ENCODE peak calls at places on chromosomes 1 and 21, in seven cellular contexts. L, F, O, K, X, U and J are unnamed samples.

GRCh38 chr21:32991299-32991850 is 34.4 kb upstream of the OLIG2 start:
- DNase-seq in L (no peak), F (no peak), O (no peak), K (no peak), X (no peak), U (no peak), J (no peak)

GRCh38 chr1:193448682-193449461 is 262.5 kb upstream of the B3GALT2 start:
- DNase-seq in L (no peak), F (no peak), O (no peak), K (no peak), X (no peak), U (no peak), J (peak)

GRCh38 chr1:243946253-243946652 is 96.2 kb upstream of the AKT3 start:
- DNase-seq in L (no peak), F (no peak), O (no peak), K (no peak), X (no peak), U (no peak), J (no peak)

GRCh38 chr1:86183711-86184252 is 27.2 kb upstream of the COL24A1 start:
- DNase-seq in L (no peak), F (peak), O (no peak), K (no peak), X (no peak), U (no peak), J (no peak)

GRCh38 chr1:230797376-230798186 is 50.4 kb downstream of the CAPN9 start:
- DNase-seq in L (no peak), F (peak), O (peak), K (peak), X (no peak), U (peak), J (peak)

GRCh38 chr1:24893431-24893830 is 36.6 kb downstream of the RUNX3 start:
- DNase-seq in L (peak), F (no peak), O (no peak), K (peak), X (peak), U (no peak), J (no peak)

GRCh38 chr1:66207484-66207883 is 326.5 kb upstream of the SGIP1 start:
- DNase-seq in L (no peak), F (peak), O (no peak), K (no peak), X (no peak), U (peak), J (peak)

GRCh38 chr1:75838099-75838498 is 41.4 kb downstream of the MSH4 start:
- DNase-seq in L (no peak), F (no peak), O (no peak), K (no peak), X (no peak), U (no peak), J (no peak)

GRCh38 chr1:212974735-212975606 is 24.6 kb downstream of the VASH2 start:
- DNase-seq in L (no peak), F (no peak), O (no peak), K (no peak), X (no peak), U (no peak), J (no peak)

GRCh38 chr1:58157281-58157680 is 389.2 kb downstream of the OMA1 start:
- DNase-seq in L (no peak), F (no peak), O (no peak), K (no peak), X (no peak), U (no peak), J (no peak)

GRCh38 chr1:20602851-20603450 is 14.1 kb downstream of the CDA start:
- DNase-seq in L (no peak), F (peak), O (no peak), K (no peak), X (no peak), U (no peak), J (peak)

GRCh38 chr1:89524369-89525168 is at the start of gene LRRC8B:
- DNase-seq in L (peak), F (peak), O (peak), K (peak), X (peak), U (peak), J (peak)

GRCh38 chr1:89527256-89527655 is 2.6 kb downstream of the LRRC8B start:
- DNase-seq in L (no peak), F (no peak), O (no peak), K (no peak), X (no peak), U (no peak), J (no peak)

GRCh38 chr1:89523597-89524368 is 846 bp upstream of the LRRC8B start:
- DNase-seq in L (peak), F (no peak), O (no peak), K (peak), X (no peak), U (peak), J (peak)

GRCh38 chr1:89527750-89528381 is 3.2 kb downstream of the LRRC8B start:
- DNase-seq in L (no peak), F (no peak), O (no peak), K (no peak), X (no peak), U (no peak), J (no peak)

GRCh38 chr1:89525169-89525855 is 683 bp downstream of the LRRC8B start:
- DNase-seq in L (peak), F (peak), O (peak), K (peak), X (no peak), U (no peak), J (no peak)
- TF ChIP-seq CTCF in L (no peak), F (no peak), O (no peak), K (peak), X (no peak), U (no peak), J (no peak)

DNA sequence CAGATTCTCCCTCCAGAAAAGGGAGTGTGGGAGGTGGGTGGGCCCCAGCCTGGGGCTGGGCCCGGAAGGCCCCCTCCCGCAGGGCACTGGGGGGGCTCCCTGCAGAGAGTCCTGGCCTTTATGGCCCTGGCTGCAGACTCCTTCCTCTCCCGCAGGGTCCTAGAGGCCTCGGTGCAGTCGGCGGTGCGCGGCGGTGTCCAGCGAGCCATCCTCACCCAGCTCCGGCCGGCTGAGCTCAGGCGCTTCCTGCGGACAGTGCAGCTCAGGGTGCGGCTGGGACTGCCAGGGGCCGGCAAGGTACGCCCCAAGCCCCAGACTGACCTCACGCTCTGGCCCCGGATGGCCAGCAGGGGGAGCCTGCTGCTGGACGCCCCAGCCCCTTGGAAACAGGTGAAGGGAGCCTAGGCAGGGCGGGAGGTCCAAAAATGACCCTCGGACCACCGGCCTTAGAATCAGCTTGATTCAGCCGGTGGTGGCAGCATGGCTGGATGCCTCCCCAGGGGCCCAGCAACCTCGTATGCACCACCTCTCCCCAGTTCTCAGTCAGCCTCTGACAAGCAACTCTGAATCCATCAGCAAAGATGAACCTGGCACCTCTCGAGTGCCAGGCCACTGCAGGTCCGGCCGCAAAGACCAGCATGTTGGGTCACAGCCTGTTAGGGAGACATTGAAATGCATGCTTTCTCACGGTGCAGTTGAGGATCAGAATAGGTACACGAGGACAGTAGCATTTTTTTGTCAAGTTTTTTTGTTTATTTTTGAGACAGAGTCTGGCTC is 20.6 kb downstream of the MTHFR start:
- DNase-seq in L (peak), F (peak), O (no peak), K (peak), X (peak), U (peak), J (peak)
- H3K4me3 ChIP-seq in L (peak), F (no peak), O (no peak), K (no peak), X (no peak), U (peak), J (peak)

GRCh38 chr21:39456665-39457064 is 4.9 kb downstream of the SH3BGR start:
- DNase-seq in L (no peak), F (no peak), O (no peak), K (no peak), X (no peak), U (no peak), J (peak)
- TF ChIP-seq CTCF in L (no peak), F (peak), O (no peak), K (peak), X (no peak), U (no peak), J (peak)

GRCh38 chr21:34630536-34631143 is 15.7 kb upstream of the RCAN1 start:
- DNase-seq in L (no peak), F (peak), O (peak), K (peak), X (no peak), U (peak), J (peak)
- H3K4me3 ChIP-seq in L (no peak), F (no peak), O (no peak), K (no peak), X (no peak), U (no peak), J (no peak)

DNA sequence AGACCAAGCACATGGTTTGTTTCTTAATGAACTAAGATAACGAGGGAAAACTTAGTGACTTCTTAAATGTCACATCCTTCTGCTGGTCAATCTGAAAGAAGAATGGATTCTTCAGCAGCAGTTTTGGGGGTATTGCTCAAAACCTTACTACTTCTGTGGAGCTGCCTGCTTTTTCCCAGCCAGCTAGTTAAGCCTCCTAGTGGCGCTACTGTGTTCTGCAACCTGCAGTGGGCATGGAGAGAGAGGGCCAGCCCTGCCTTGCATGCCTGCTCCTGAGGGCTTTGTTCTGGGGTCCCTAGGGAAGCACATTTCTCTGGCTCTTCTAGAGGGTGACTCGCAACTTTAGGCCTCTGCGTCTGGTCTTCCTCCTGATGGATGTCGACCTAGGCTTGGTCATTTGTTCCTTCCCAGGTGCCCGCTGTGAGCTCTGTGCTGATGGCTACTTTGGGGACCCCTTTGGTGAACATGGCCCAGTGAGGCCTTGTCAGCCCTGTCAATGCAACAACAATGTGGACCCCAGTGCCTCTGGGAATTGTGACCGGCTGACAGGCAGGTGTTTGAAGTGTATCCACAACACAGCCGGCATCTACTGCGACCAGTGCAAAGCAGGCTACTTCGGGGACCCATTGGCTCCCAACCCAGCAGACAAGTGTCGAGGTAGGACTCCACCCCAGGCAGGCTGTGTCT is 42.0 kb downstream of the LAMC2 start:
- DNase-seq in L (no peak), F (peak), O (no peak), K (peak), X (no peak), U (peak), J (peak)
- TF ChIP-seq CTCF in L (peak), F (peak), O (no peak), K (peak), X (peak), U (peak), J (peak)

GRCh38 chr1:26530540-26530897 is 958 bp downstream of the RPS6KA1 start:
- DNase-seq in L (no peak), F (no peak), O (no peak), K (no peak), X (no peak), U (no peak), J (no peak)
- H3K4me3 ChIP-seq in L (peak), F (no peak), O (peak), K (peak), X (peak), U (peak), J (peak)

DNA sequence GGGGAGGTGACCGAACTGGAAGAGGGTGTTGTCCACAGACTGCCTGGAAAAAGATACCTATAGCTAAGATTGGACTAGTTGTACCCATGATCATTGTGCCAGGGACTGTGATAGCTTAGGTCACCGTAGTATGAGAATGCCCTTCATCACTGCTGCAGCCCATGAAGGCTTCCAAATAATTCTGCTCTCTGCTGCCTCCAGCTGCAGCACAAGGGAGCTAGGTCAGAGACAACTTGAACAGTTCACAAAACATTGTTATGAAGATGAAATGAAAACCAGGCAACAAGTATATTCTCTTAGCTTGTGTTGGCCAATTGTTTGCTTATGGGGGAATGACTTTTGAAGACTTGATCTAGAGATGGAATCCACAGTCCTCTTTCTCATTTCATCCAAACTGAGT is 246.7 kb downstream of the MRPL39 start:
- DNase-seq in L (no peak), F (no peak), O (no peak), K (no peak), X (no peak), U (no peak), J (peak)
- TF ChIP-seq CTCF in L (no peak), F (peak), O (no peak), K (no peak), X (no peak), U (peak), J (peak)

GRCh38 chr1:107526524-107527198 is 385.8 kb downstream of the NTNG1 start:
- DNase-seq in L (no peak), F (no peak), O (no peak), K (peak), X (no peak), U (no peak), J (no peak)

GRCh38 chr1:107525146-107525545 is 384.3 kb downstream of the NTNG1 start:
- DNase-seq in L (no peak), F (peak), O (no peak), K (no peak), X (no peak), U (no peak), J (peak)

GRCh38 chr1:107523736-107524135 is 382.9 kb downstream of the NTNG1 start:
- DNase-seq in L (no peak), F (no peak), O (no peak), K (no peak), X (no peak), U (no peak), J (no peak)

GRCh38 chr1:107525961-107526360 is 385.1 kb downstream of the NTNG1 start:
- DNase-seq in L (no peak), F (no peak), O (no peak), K (no peak), X (no peak), U (no peak), J (no peak)

GRCh38 chr1:107523061-107523460 is 382.2 kb downstream of the NTNG1 start:
- DNase-seq in L (no peak), F (no peak), O (no peak), K (no peak), X (no peak), U (no peak), J (no peak)
- H3K4me3 ChIP-seq in L (no peak), F (no peak), O (no peak), K (no peak), X (no peak), U (no peak), J (no peak)

GRCh38 chr1:12158362-12159092 is 8.3 kb upstream of the TNFRSF1B start:
- DNase-seq in L (no peak), F (no peak), O (no peak), K (no peak), X (peak), U (no peak), J (no peak)

GRCh38 chr1:12153181-12153785 is 13.5 kb upstream of the TNFRSF1B start:
- DNase-seq in L (peak), F (peak), O (peak), K (no peak), X (peak), U (peak), J (peak)

GRCh38 chr1:12157366-12158231 is 9.2 kb upstream of the TNFRSF1B start:
- DNase-seq in L (no peak), F (no peak), O (no peak), K (no peak), X (no peak), U (no peak), J (no peak)

GRCh38 chr1:12152106-12152891 is 14.5 kb upstream of the TNFRSF1B start:
- DNase-seq in L (no peak), F (no peak), O (no peak), K (no peak), X (no peak), U (no peak), J (no peak)

DNA sequence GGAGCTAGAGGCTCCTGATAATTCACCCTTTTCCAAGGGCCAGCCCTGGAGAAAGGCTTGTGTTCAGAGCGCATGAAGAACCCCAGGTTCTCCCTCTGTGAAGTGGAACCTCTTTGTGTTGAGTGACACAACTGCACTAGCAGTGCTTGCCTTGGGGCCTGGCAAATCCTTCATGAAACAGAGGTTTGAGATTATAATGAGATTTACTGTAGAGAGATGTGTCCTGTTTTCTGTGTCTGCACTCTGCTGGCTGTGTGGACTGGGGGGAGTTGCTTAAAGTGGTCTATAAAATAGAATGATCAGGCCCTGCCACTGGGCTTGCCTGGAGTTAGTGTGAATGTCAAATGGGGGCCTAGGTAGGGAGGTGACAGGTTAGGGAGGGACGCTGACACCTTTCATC is 11.5 kb upstream of the TNFRSF1B start:
- DNase-seq in L (no peak), F (no peak), O (no peak), K (no peak), X (no peak), U (no peak), J (no peak)
- TF ChIP-seq CTCF in L (no peak), F (no peak), O (no peak), K (no peak), X (no peak), U (no peak), J (no peak)